ENCODE peak calls at places on chromosomes 12 and 14, in ten cellular contexts. One of them, this sample, is unnamed.
A peak's percentile ranks its signal among the peaks of the same experiment; 100 is the strongest.

GRCh38 chr14:61860294-61860918 is 98.2 kb downstream of the SNAPC1 start:
- DNase-seq in gastrocnemius medialis: no peak
- DNase-seq in GM06990: peak; percentile 40
- DNase-seq in type B pancreatic cell: no peak
- DNase-seq in ovary: no peak
- DNase-seq in A549: peak; percentile 63
- DNase-seq in Calu3: peak; percentile 65
- DNase-seq in MM.1S: peak; percentile 31
- DNase-seq in astrocyte of the cerebellum: peak; percentile 13
- DNase-seq in fibroblast of mammary gland: peak; percentile 50
- DNase-seq in this sample: peak; percentile 68

GRCh38 chr12:124024263-124024678 is 51.3 kb downstream of the ZNF664 start:
- DNase-seq in ovary: no peak
- DNase-seq in MM.1S: no peak
- DNase-seq in Calu3: no peak
- DNase-seq in gastrocnemius medialis: no peak
- DNase-seq in A549: no peak
- DNase-seq in GM06990: no peak
- DNase-seq in type B pancreatic cell: no peak
- DNase-seq in astrocyte of the cerebellum: peak; percentile 24
- DNase-seq in fibroblast of mammary gland: no peak
- DNase-seq in this sample: no peak

GRCh38 chr12:32083489-32083888 is 23.2 kb upstream of the BICD1 start:
- DNase-seq in astrocyte of the cerebellum: peak; percentile 64
- DNase-seq in fibroblast of mammary gland: peak; percentile 83
- DNase-seq in ovary: no peak
- DNase-seq in Calu3: no peak
- DNase-seq in A549: no peak
- DNase-seq in gastrocnemius medialis: no peak
- DNase-seq in type B pancreatic cell: no peak
- DNase-seq in GM06990: no peak
- DNase-seq in MM.1S: no peak
- DNase-seq in this sample: no peak

GRCh38 chr14:100867631-100868315 is 35.7 kb downstream of the RTL1 start:
- DNase-seq in fibroblast of mammary gland: no peak
- DNase-seq in gastrocnemius medialis: no peak
- DNase-seq in ovary: peak; percentile 24
- DNase-seq in A549: no peak
- DNase-seq in type B pancreatic cell: no peak
- DNase-seq in GM06990: no peak
- DNase-seq in Calu3: no peak
- DNase-seq in MM.1S: no peak
- DNase-seq in astrocyte of the cerebellum: no peak
- DNase-seq in this sample: no peak

GRCh38 chr14:88975926-88976325 is 151.5 kb downstream of the TTC8 start:
- DNase-seq in ovary: no peak
- DNase-seq in gastrocnemius medialis: no peak
- DNase-seq in type B pancreatic cell: no peak
- DNase-seq in astrocyte of the cerebellum: no peak
- DNase-seq in fibroblast of mammary gland: no peak
- DNase-seq in GM06990: no peak
- DNase-seq in Calu3: no peak
- DNase-seq in MM.1S: no peak
- DNase-seq in A549: no peak
- DNase-seq in this sample: no peak

GRCh38 chr14:92481811-92482559 is 31.6 kb upstream of the RIN3 start:
- DNase-seq in MM.1S: no peak
- DNase-seq in fibroblast of mammary gland: no peak
- DNase-seq in Calu3: no peak
- DNase-seq in gastrocnemius medialis: no peak
- DNase-seq in ovary: no peak
- DNase-seq in astrocyte of the cerebellum: no peak
- DNase-seq in A549: no peak
- DNase-seq in type B pancreatic cell: peak; percentile 4
- DNase-seq in GM06990: no peak
- DNase-seq in this sample: no peak

GRCh38 chr14:23324455-23324846 is 3.2 kb downstream of the PABPN1 start:
- DNase-seq in type B pancreatic cell: no peak
- DNase-seq in A549: no peak
- DNase-seq in gastrocnemius medialis: no peak
- DNase-seq in GM06990: no peak
- DNase-seq in MM.1S: no peak
- DNase-seq in astrocyte of the cerebellum: no peak
- DNase-seq in ovary: no peak
- DNase-seq in Calu3: no peak
- DNase-seq in fibroblast of mammary gland: no peak
- DNase-seq in this sample: no peak

GRCh38 chr12:93229494-93230310 is 148.0 kb upstream of the NUDT4 start:
- DNase-seq in gastrocnemius medialis: no peak
- DNase-seq in A549: peak; percentile 24
- DNase-seq in type B pancreatic cell: no peak
- DNase-seq in Calu3: no peak
- DNase-seq in GM06990: no peak
- DNase-seq in fibroblast of mammary gland: peak; percentile 88
- DNase-seq in ovary: no peak
- DNase-seq in astrocyte of the cerebellum: no peak
- DNase-seq in MM.1S: no peak
- DNase-seq in this sample: no peak

GRCh38 chr14:79596531-79596930 is 614.8 kb downstream of the DIO2 start:
- DNase-seq in ovary: no peak
- DNase-seq in fibroblast of mammary gland: peak; percentile 80
- DNase-seq in A549: no peak
- DNase-seq in GM06990: no peak
- DNase-seq in gastrocnemius medialis: no peak
- DNase-seq in MM.1S: no peak
- DNase-seq in Calu3: no peak
- DNase-seq in astrocyte of the cerebellum: peak; percentile 61
- DNase-seq in type B pancreatic cell: no peak
- DNase-seq in this sample: no peak

GRCh38 chr14:70186826-70187483 is 1.8 kb downstream of the SLC8A3 start:
- DNase-seq in ovary: no peak
- DNase-seq in GM06990: peak; percentile 61
- DNase-seq in type B pancreatic cell: peak; percentile 73
- DNase-seq in Calu3: no peak
- DNase-seq in A549: no peak
- DNase-seq in astrocyte of the cerebellum: no peak
- DNase-seq in gastrocnemius medialis: peak; percentile 86
- DNase-seq in fibroblast of mammary gland: no peak
- DNase-seq in MM.1S: no peak
- DNase-seq in this sample: no peak

GRCh38 chr12:75488553-75488952 is 8.0 kb downstream of the GLIPR1 start:
- DNase-seq in fibroblast of mammary gland: peak; percentile 69
- DNase-seq in astrocyte of the cerebellum: no peak
- DNase-seq in A549: peak; percentile 55
- DNase-seq in GM06990: no peak
- DNase-seq in ovary: no peak
- DNase-seq in Calu3: peak; percentile 50
- DNase-seq in type B pancreatic cell: no peak
- DNase-seq in MM.1S: peak; percentile 36
- DNase-seq in gastrocnemius medialis: no peak
- DNase-seq in this sample: no peak

GRCh38 chr12:127888948-127889347 is 378.0 kb upstream of the TMEM132C start:
- DNase-seq in gastrocnemius medialis: no peak
- DNase-seq in Calu3: no peak
- DNase-seq in A549: no peak
- DNase-seq in type B pancreatic cell: no peak
- DNase-seq in GM06990: no peak
- DNase-seq in fibroblast of mammary gland: no peak
- DNase-seq in astrocyte of the cerebellum: no peak
- DNase-seq in ovary: no peak
- DNase-seq in MM.1S: no peak
- DNase-seq in this sample: no peak

GRCh38 chr12:131452444-131452860 is 258.4 kb upstream of the SFSWAP start:
- DNase-seq in fibroblast of mammary gland: no peak
- DNase-seq in astrocyte of the cerebellum: no peak
- DNase-seq in GM06990: peak; percentile 39
- DNase-seq in A549: peak; percentile 35
- DNase-seq in gastrocnemius medialis: no peak
- DNase-seq in type B pancreatic cell: peak; percentile 64
- DNase-seq in Calu3: peak; percentile 53
- DNase-seq in ovary: no peak
- DNase-seq in MM.1S: no peak
- DNase-seq in this sample: peak; percentile 61

GRCh38 chr12:6961278-6961694 is 9.2 kb downstream of the PHB2 start:
- DNase-seq in fibroblast of mammary gland: peak; percentile 78
- DNase-seq in type B pancreatic cell: no peak
- DNase-seq in ovary: peak; percentile 66
- DNase-seq in Calu3: no peak
- DNase-seq in astrocyte of the cerebellum: no peak
- DNase-seq in gastrocnemius medialis: peak; percentile 74
- DNase-seq in A549: no peak
- DNase-seq in MM.1S: peak; percentile 6
- DNase-seq in GM06990: peak; percentile 85
- DNase-seq in this sample: no peak

GRCh38 chr12:104219908-104220404 is 4.4 kb downstream of the TXNRD1 start:
- DNase-seq in A549: peak; percentile 93
- DNase-seq in GM06990: no peak
- DNase-seq in Calu3: peak; percentile 82
- DNase-seq in fibroblast of mammary gland: peak; percentile 83
- DNase-seq in MM.1S: no peak
- DNase-seq in ovary: no peak
- DNase-seq in astrocyte of the cerebellum: no peak
- DNase-seq in type B pancreatic cell: no peak
- DNase-seq in gastrocnemius medialis: no peak
- DNase-seq in this sample: no peak

GRCh38 chr14:75232597-75232996 is 46.0 kb upstream of the FOS start:
- DNase-seq in gastrocnemius medialis: no peak
- DNase-seq in astrocyte of the cerebellum: no peak
- DNase-seq in fibroblast of mammary gland: no peak
- DNase-seq in type B pancreatic cell: no peak
- DNase-seq in Calu3: no peak
- DNase-seq in MM.1S: no peak
- DNase-seq in GM06990: no peak
- DNase-seq in ovary: no peak
- DNase-seq in A549: no peak
- DNase-seq in this sample: no peak

GRCh38 chr12:46401703-46402102 is 29.1 kb upstream of the SLC38A2 start:
- DNase-seq in Calu3: no peak
- DNase-seq in A549: no peak
- DNase-seq in MM.1S: no peak
- DNase-seq in gastrocnemius medialis: no peak
- DNase-seq in GM06990: no peak
- DNase-seq in ovary: peak; percentile 56
- DNase-seq in type B pancreatic cell: no peak
- DNase-seq in astrocyte of the cerebellum: no peak
- DNase-seq in fibroblast of mammary gland: peak; percentile 85
- DNase-seq in this sample: no peak
- TF ChIP-seq CTCF in Calu3: no peak
- TF ChIP-seq CTCF in A549: no peak
- TF ChIP-seq CTCF in MM.1S: no peak
- TF ChIP-seq CTCF in gastrocnemius medialis: peak; percentile 31
- TF ChIP-seq CTCF in GM06990: no peak
- TF ChIP-seq CTCF in ovary: peak; percentile 23
- TF ChIP-seq CTCF in type B pancreatic cell: no peak
- TF ChIP-seq CTCF in astrocyte of the cerebellum: peak; percentile 17
- TF ChIP-seq CTCF in fibroblast of mammary gland: peak; percentile 48
- TF ChIP-seq CTCF in this sample: no peak

DNA sequence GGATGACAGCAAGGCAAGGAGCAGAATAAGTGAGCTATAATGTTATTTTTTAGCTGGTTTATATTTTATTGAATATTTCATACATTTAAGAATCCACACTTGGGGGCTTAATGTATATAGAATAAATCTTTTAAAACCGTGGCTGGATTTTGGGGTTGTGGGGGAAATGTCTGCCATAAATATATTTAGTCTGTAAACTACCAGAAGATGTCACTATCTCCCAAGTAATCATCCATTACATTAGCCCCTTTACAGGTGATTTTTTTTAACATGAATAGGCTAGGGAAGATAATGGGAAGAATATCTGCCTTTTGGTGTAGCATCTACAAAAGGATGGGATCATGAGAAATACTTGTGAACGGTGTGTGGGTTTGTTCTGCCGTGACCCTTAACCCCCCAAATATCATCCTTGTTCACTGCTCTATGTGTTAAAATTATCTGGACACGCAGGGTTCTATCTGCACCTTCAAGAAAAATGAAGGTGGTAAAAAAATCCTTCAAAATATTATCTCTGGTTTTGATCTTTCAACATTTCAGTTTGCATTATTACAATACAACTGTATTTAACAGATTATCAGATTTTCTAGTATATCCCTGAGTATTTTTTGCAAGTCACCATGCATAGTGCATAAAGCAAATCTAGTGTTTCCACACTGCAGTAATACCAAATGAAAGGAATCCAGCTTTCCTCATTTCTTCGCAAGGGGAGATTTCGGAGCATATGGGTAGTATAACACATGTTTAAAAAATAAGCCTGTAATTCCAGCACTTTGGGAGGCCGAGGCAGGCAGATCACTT is 8.0 kb upstream of the SLC17A8 start:
- DNase-seq in type B pancreatic cell: no peak
- DNase-seq in Calu3: no peak
- DNase-seq in fibroblast of mammary gland: peak; percentile 51
- DNase-seq in A549: peak; percentile 34
- DNase-seq in gastrocnemius medialis: no peak
- DNase-seq in ovary: no peak
- DNase-seq in GM06990: no peak
- DNase-seq in astrocyte of the cerebellum: peak; percentile 32
- DNase-seq in MM.1S: peak; percentile 15
- DNase-seq in this sample: no peak
- TF ChIP-seq CTCF in type B pancreatic cell: peak; percentile 74
- TF ChIP-seq CTCF in Calu3: no peak
- TF ChIP-seq CTCF in fibroblast of mammary gland: peak; percentile 36
- TF ChIP-seq CTCF in A549: peak; percentile 84
- TF ChIP-seq CTCF in gastrocnemius medialis: peak; percentile 27
- TF ChIP-seq CTCF in ovary: peak; percentile 47
- TF ChIP-seq CTCF in GM06990: no peak
- TF ChIP-seq CTCF in astrocyte of the cerebellum: peak; percentile 21
- TF ChIP-seq CTCF in MM.1S: peak; percentile 16
- TF ChIP-seq CTCF in this sample: peak; percentile 21

GRCh38 chr12:132478845-132479244 is 11.1 kb upstream of the FBRSL1 start:
- DNase-seq in type B pancreatic cell: no peak
- DNase-seq in gastrocnemius medialis: no peak
- DNase-seq in fibroblast of mammary gland: no peak
- DNase-seq in Calu3: no peak
- DNase-seq in ovary: peak; percentile 2
- DNase-seq in GM06990: no peak
- DNase-seq in A549: no peak
- DNase-seq in astrocyte of the cerebellum: no peak
- DNase-seq in MM.1S: no peak
- DNase-seq in this sample: no peak
- TF ChIP-seq CTCF in type B pancreatic cell: no peak
- TF ChIP-seq CTCF in gastrocnemius medialis: no peak
- TF ChIP-seq CTCF in fibroblast of mammary gland: no peak
- TF ChIP-seq CTCF in Calu3: no peak
- TF ChIP-seq CTCF in ovary: no peak
- TF ChIP-seq CTCF in GM06990: peak; percentile 17
- TF ChIP-seq CTCF in A549: no peak
- TF ChIP-seq CTCF in astrocyte of the cerebellum: no peak
- TF ChIP-seq CTCF in MM.1S: no peak
- TF ChIP-seq CTCF in this sample: no peak

DNA sequence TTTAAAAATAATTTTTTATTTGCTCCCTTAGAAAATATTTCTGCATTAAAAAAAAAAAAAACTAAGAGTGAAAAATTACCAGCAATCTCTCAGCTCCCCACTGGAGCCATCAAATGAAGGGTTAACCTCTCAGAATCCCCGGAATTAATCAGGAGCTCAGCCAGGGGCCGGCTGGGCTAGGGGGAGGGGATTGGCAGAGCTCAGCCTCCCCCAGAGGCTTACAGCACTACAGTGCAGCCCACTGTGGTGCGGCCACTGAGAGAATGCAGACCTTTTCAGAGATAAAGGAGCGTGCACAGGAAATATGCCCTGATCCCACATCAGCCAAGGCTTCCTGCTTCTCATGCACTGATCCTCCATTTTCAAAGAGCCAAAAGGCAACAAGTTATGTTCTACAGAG is 185.6 kb downstream of the EGLN3 start:
- DNase-seq in ovary: peak; percentile 20
- DNase-seq in astrocyte of the cerebellum: peak; percentile 57
- DNase-seq in A549: no peak
- DNase-seq in Calu3: no peak
- DNase-seq in type B pancreatic cell: no peak
- DNase-seq in MM.1S: no peak
- DNase-seq in fibroblast of mammary gland: no peak
- DNase-seq in GM06990: no peak
- DNase-seq in gastrocnemius medialis: no peak
- DNase-seq in this sample: peak; percentile 62
- TF ChIP-seq CTCF in ovary: no peak
- TF ChIP-seq CTCF in astrocyte of the cerebellum: no peak
- TF ChIP-seq CTCF in A549: no peak
- TF ChIP-seq CTCF in Calu3: no peak
- TF ChIP-seq CTCF in type B pancreatic cell: peak; percentile 58
- TF ChIP-seq CTCF in MM.1S: no peak
- TF ChIP-seq CTCF in fibroblast of mammary gland: no peak
- TF ChIP-seq CTCF in GM06990: no peak
- TF ChIP-seq CTCF in gastrocnemius medialis: no peak
- TF ChIP-seq CTCF in this sample: no peak